ENCODE peak calls at places on chromosomes 13 and 19, in four cellular contexts. One of them, this sample, is unnamed. For H3K9me3 and H3K36me3, the result is how much of the 10 kb centered on the place peaks cover.

GRCh38 chr19:38263696-38264485 is 482 bp upstream of the SPINT2 start:
- DNase-seq in CD8-positive, alpha-beta memory T cell: peak
- DNase-seq in heart right ventricle: no peak
- DNase-seq in neural progenitor cell: no peak
- DNase-seq in this sample: peak

GRCh38 chr19:38655148-38655824 is 7.8 kb downstream of the ACTN4 start:
- DNase-seq in neural progenitor cell: no peak
- DNase-seq in heart right ventricle: no peak
- DNase-seq in CD8-positive, alpha-beta memory T cell: no peak
- DNase-seq in this sample: no peak

GRCh38 chr13:93549326-93549855 is 322.8 kb downstream of the GPC6 start:
- DNase-seq in heart right ventricle: no peak
- DNase-seq in CD8-positive, alpha-beta memory T cell: no peak
- DNase-seq in neural progenitor cell: no peak
- DNase-seq in this sample: no peak

GRCh38 chr13:102440259-102440936 is 38.5 kb upstream of the FGF14 start:
- DNase-seq in neural progenitor cell: no peak
- DNase-seq in CD8-positive, alpha-beta memory T cell: no peak
- DNase-seq in heart right ventricle: no peak
- DNase-seq in this sample: no peak

GRCh38 chr13:113187263-113187669 is 21.2 kb downstream of the PCID2 start:
- DNase-seq in heart right ventricle: peak
- DNase-seq in CD8-positive, alpha-beta memory T cell: no peak
- DNase-seq in neural progenitor cell: no peak
- DNase-seq in this sample: peak

GRCh38 chr13:36033035-36033434 is 98.1 kb downstream of the DCLK1 start:
- DNase-seq in CD8-positive, alpha-beta memory T cell: no peak
- DNase-seq in heart right ventricle: no peak
- DNase-seq in neural progenitor cell: no peak
- DNase-seq in this sample: no peak

GRCh38 chr13:112785419-112785856 is 95.6 kb downstream of the ATP11A start:
- DNase-seq in neural progenitor cell: no peak
- DNase-seq in heart right ventricle: no peak
- DNase-seq in CD8-positive, alpha-beta memory T cell: no peak
- DNase-seq in this sample: no peak

GRCh38 chr13:28657784-28658538 is 969 bp upstream of the POMP start:
- DNase-seq in CD8-positive, alpha-beta memory T cell: no peak
- DNase-seq in neural progenitor cell: peak
- DNase-seq in heart right ventricle: no peak
- DNase-seq in this sample: no peak

GRCh38 chr13:38685974-38686571 is 804 bp upstream of the FREM2 start:
- DNase-seq in CD8-positive, alpha-beta memory T cell: no peak
- DNase-seq in heart right ventricle: no peak
- DNase-seq in neural progenitor cell: peak
- DNase-seq in this sample: no peak

GRCh38 chr19:57664269-57665127 is 4.2 kb upstream of the ZSCAN4 start:
- DNase-seq in heart right ventricle: peak
- DNase-seq in neural progenitor cell: peak
- DNase-seq in CD8-positive, alpha-beta memory T cell: no peak
- DNase-seq in this sample: peak

GRCh38 chr13:110965038-110965754 is 50.3 kb upstream of the ANKRD10 start:
- DNase-seq in heart right ventricle: no peak
- DNase-seq in neural progenitor cell: no peak
- DNase-seq in CD8-positive, alpha-beta memory T cell: no peak
- DNase-seq in this sample: no peak

GRCh38 chr13:112113355-112113754 is 46.4 kb downstream of the SOX1 start:
- DNase-seq in neural progenitor cell: no peak
- DNase-seq in CD8-positive, alpha-beta memory T cell: no peak
- DNase-seq in heart right ventricle: no peak
- DNase-seq in this sample: no peak

GRCh38 chr13:39862891-39863290 is 207.4 kb downstream of the COG6 start:
- DNase-seq in CD8-positive, alpha-beta memory T cell: no peak
- DNase-seq in heart right ventricle: no peak
- DNase-seq in neural progenitor cell: no peak
- DNase-seq in this sample: no peak

GRCh38 chr13:114106991-114107685 is 25.3 kb downstream of the RASA3 start:
- DNase-seq in heart right ventricle: no peak
- DNase-seq in neural progenitor cell: no peak
- DNase-seq in CD8-positive, alpha-beta memory T cell: no peak
- DNase-seq in this sample: peak

GRCh38 chr19:57389194-57389729 is 392 bp upstream of the ZNF548 start:
- DNase-seq in heart right ventricle: no peak
- DNase-seq in CD8-positive, alpha-beta memory T cell: no peak
- DNase-seq in neural progenitor cell: no peak
- DNase-seq in this sample: no peak

GRCh38 chr19:12350185-12350889 is 15.1 kb downstream of the ZNF442 start:
- DNase-seq in neural progenitor cell: no peak
- DNase-seq in CD8-positive, alpha-beta memory T cell: no peak
- DNase-seq in heart right ventricle: no peak
- DNase-seq in this sample: no peak

GRCh38 chr19:12350890-12351197 is 14.6 kb downstream of the ZNF442 start:
- DNase-seq in heart right ventricle: no peak
- DNase-seq in neural progenitor cell: no peak
- DNase-seq in CD8-positive, alpha-beta memory T cell: no peak
- DNase-seq in this sample: no peak

GRCh38 chr19:12345197-12345596 is 11.8 kb upstream of the ZNF563 start:
- DNase-seq in neural progenitor cell: no peak
- DNase-seq in heart right ventricle: no peak
- DNase-seq in CD8-positive, alpha-beta memory T cell: no peak
- DNase-seq in this sample: no peak

GRCh38 chr19:12346896-12347295 is 13.5 kb upstream of the ZNF563 start:
- DNase-seq in neural progenitor cell: no peak
- DNase-seq in heart right ventricle: no peak
- DNase-seq in CD8-positive, alpha-beta memory T cell: no peak
- DNase-seq in this sample: no peak
- H3K9me3 ChIP-seq in neural progenitor cell: under half
- H3K9me3 ChIP-seq in heart right ventricle: half or more
- H3K9me3 ChIP-seq in CD8-positive, alpha-beta memory T cell: under half
- H3K9me3 ChIP-seq in this sample: under half

GRCh38 chr19:16096281-16096855 is 15.3 kb upstream of the RAB8A start:
- DNase-seq in heart right ventricle: no peak
- DNase-seq in CD8-positive, alpha-beta memory T cell: no peak
- DNase-seq in neural progenitor cell: no peak
- DNase-seq in this sample: no peak
- H3K36me3 ChIP-seq in heart right ventricle: half or more
- H3K36me3 ChIP-seq in CD8-positive, alpha-beta memory T cell: half or more
- H3K36me3 ChIP-seq in neural progenitor cell: under half
- H3K36me3 ChIP-seq in this sample: under half

GRCh38 chr13:24006520-24007248 is 109.4 kb upstream of the C1QTNF9B start:
- DNase-seq in heart right ventricle: no peak
- DNase-seq in CD8-positive, alpha-beta memory T cell: no peak
- DNase-seq in neural progenitor cell: no peak
- DNase-seq in this sample: no peak
- H3K9me3 ChIP-seq in heart right ventricle: under half
- H3K9me3 ChIP-seq in CD8-positive, alpha-beta memory T cell: under half
- H3K9me3 ChIP-seq in neural progenitor cell: under half
- H3K9me3 ChIP-seq in this sample: under half

GRCh38 chr13:77139311-77139710 is 112.4 kb upstream of the FBXL3 start:
- DNase-seq in CD8-positive, alpha-beta memory T cell: no peak
- DNase-seq in neural progenitor cell: no peak
- DNase-seq in heart right ventricle: no peak
- DNase-seq in this sample: no peak
- H3K36me3 ChIP-seq in CD8-positive, alpha-beta memory T cell: under half
- H3K36me3 ChIP-seq in neural progenitor cell: under half
- H3K36me3 ChIP-seq in heart right ventricle: under half
- H3K36me3 ChIP-seq in this sample: under half

This sample was measured in aorta.